ENCODE peak calls at places on chromosome 19, in ten cellular contexts. N, S, H, B, Z, T, X, I, Y and D are unnamed samples.
A peak's percentile ranks its signal among the peaks of the same experiment; 100 is the strongest.

GRCh38 chr19:7450243-7451223 is 38.3 kb downstream of the PEX11G start:
- DNase-seq in N (no peak), S (peak; percentile 46), H (peak; percentile 63), B (no peak), Z (peak; percentile 24), T (no peak), X (no peak), I (no peak), Y (no peak), D (peak; percentile 44)

GRCh38 chr19:11418518-11419506 is at the start of gene RGL3:
- DNase-seq in N (no peak), S (no peak), H (no peak), B (no peak), Z (no peak), T (no peak), X (peak; percentile 25), I (no peak), Y (peak; percentile 56), D (no peak)

GRCh38 chr19:18278521-18279265 is 2.7 kb downstream of the JUND start:
- DNase-seq in N (no peak), S (no peak), H (no peak), B (no peak), Z (peak; percentile 38), T (peak; percentile 37), X (peak; percentile 68), I (no peak), Y (peak; percentile 36), D (no peak)

GRCh38 chr19:15141143-15141542 is 33.9 kb downstream of the SYDE1 start:
- DNase-seq in N (no peak), S (no peak), H (no peak), B (no peak), Z (no peak), T (no peak), X (no peak), I (no peak), Y (no peak), D (no peak)

GRCh38 chr19:32863841-32864240 is 5.7 kb downstream of the SLC7A9 start:
- DNase-seq in N (no peak), S (no peak), H (no peak), B (no peak), Z (no peak), T (no peak), X (no peak), I (no peak), Y (no peak), D (no peak)

GRCh38 chr19:15161028-15161984 is 39.5 kb downstream of the NOTCH3 start:
- DNase-seq in N (no peak), S (no peak), H (peak; percentile 18), B (peak; percentile 55), Z (peak; percentile 47), T (peak; percentile 36), X (no peak), I (no peak), Y (no peak), D (peak; percentile 25)

GRCh38 chr19:30056580-30056979 is 114.5 kb downstream of the URI1 start:
- DNase-seq in N (no peak), S (no peak), H (no peak), B (no peak), Z (no peak), T (no peak), X (no peak), I (no peak), Y (no peak), D (no peak)

GRCh38 chr19:33310606-33311325 is 8.4 kb upstream of the CEBPA start:
- DNase-seq in N (no peak), S (no peak), H (no peak), B (no peak), Z (no peak), T (no peak), X (peak; percentile 63), I (no peak), Y (peak; percentile 77), D (no peak)

GRCh38 chr19:53157601-53158000 is 1.3 kb downstream of the ZNF347 start:
- DNase-seq in N (no peak), S (no peak), H (peak; percentile 13), B (no peak), Z (peak; percentile 32), T (no peak), X (no peak), I (no peak), Y (no peak), D (peak; percentile 12)

GRCh38 chr19:29769997-29770396 is 41.8 kb upstream of the CCNE1 start:
- DNase-seq in N (no peak), S (no peak), H (no peak), B (no peak), Z (no peak), T (no peak), X (no peak), I (no peak), Y (no peak), D (no peak)

GRCh38 chr19:3284759-3285646 is 60.5 kb downstream of the CELF5 start:
- DNase-seq in N (peak; percentile 31), S (peak; percentile 47), H (peak; percentile 37), B (peak; percentile 56), Z (peak; percentile 66), T (peak; percentile 55), X (peak; percentile 99), I (no peak), Y (peak; percentile 98), D (peak; percentile 21)
- H3K4me3 ChIP-seq in N (no peak overlapping the region), S (no peak overlapping the region), H (peak overlapping the region; percentile 21), B (peak overlapping the region; percentile 39), Z (no peak overlapping the region), T (peak overlapping the region; percentile 5), X (no peak overlapping the region), I (peak overlapping the region; percentile 27), Y (no peak overlapping the region), D (no peak overlapping the region)

GRCh38 chr19:58055483-58055874 is 3.6 kb upstream of the ZNF135 start:
- DNase-seq in N (no peak), S (no peak), H (no peak), B (no peak), Z (no peak), T (no peak), X (no peak), I (no peak), Y (no peak), D (no peak)

GRCh38 chr19:58056861-58057260 is 2.2 kb upstream of the ZNF135 start:
- DNase-seq in N (no peak), S (no peak), H (no peak), B (no peak), Z (no peak), T (no peak), X (no peak), I (no peak), Y (no peak), D (no peak)

GRCh38 chr19:58056261-58056660 is 2.8 kb upstream of the ZNF135 start:
- DNase-seq in N (no peak), S (no peak), H (no peak), B (no peak), Z (no peak), T (no peak), X (no peak), I (no peak), Y (no peak), D (no peak)

GRCh38 chr19:58053480-58054156 is 5.5 kb upstream of the ZNF135 start:
- DNase-seq in N (no peak), S (no peak), H (no peak), B (no peak), Z (no peak), T (no peak), X (no peak), I (no peak), Y (no peak), D (no peak)

DNA sequence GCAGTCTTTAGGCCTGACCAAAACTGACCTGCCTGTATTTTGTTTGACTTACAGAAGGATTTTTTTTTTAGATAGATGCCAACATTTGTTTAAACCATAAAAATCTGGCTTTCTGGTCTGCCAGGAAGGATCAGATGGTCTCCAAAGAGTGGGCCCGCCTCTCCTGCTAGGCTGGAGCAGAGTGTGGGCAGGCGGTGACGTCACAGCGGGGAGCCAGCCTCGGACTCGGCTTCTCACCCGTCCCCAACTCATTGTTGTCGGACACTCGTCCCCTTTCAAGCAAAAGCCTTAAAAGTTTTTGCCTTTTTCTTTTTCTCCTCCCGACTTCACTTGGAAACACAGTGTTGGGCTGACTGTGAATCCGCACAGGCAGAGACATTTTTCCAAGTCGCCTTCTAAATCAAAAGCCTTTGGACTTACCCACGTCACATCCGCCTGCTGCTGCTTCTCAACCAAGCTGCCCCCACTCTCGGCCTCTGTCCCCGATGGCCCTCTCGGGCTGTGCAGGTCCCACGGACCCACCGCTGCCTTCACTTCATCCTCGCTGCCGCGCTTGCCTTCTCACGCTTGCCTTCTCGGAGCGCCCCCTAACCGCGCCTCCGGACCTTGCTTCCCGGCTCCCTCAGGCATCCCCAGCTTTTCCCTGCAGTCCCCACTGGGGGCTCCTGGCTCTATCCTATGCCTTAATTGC is 4.1 kb upstream of the ZNF135 start:
- DNase-seq in N (peak; percentile 31), S (peak; percentile 54), H (peak; percentile 2), B (no peak), Z (peak; percentile 23), T (no peak), X (peak; percentile 7), I (no peak), Y (peak; percentile 43), D (peak; percentile 24)
- TF ChIP-seq CTCF in N (no peak), S (no peak), H (no peak), B (no peak), Z (peak; percentile 36), T (no peak), X (no peak), I (no peak), Y (no peak), D (no peak)

DNA sequence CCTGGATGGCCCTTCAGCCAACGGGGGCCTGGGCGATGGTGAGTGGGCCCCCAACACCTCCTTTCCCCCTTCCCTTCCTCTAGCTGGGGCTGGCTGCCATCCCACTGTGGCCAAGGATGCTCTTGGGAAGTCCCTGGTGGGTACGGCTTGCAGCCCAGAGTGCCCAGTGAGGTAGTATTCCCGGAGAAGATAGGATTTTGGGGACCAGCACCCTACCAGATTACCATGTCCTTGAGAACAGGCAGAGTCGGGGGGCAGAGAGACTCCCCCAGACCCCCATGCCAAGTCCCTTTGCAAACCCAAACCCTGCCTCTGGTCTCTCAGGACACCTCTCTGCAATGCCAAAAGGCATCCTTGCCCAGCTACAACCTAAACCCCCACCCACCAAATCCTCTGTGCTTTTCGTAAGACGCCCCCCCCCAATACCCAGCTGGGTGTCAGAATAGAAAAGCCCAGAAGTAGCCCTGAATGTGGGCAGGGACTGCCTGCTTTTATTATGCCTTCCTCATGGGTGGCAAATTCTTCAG is 1.7 kb downstream of the HIF3A start:
- DNase-seq in N (no peak), S (no peak), H (no peak), B (no peak), Z (no peak), T (no peak), X (no peak), I (no peak), Y (no peak), D (no peak)
- H3K4me3 ChIP-seq in N (peak overlapping the region; percentile 50), S (no peak overlapping the region), H (no peak overlapping the region), B (peak overlapping the region; percentile 15), Z (peak overlapping the region; percentile 67), T (no peak overlapping the region), X (no peak overlapping the region), I (no peak overlapping the region), Y (no peak overlapping the region), D (peak overlapping the region; percentile 61)

DNA sequence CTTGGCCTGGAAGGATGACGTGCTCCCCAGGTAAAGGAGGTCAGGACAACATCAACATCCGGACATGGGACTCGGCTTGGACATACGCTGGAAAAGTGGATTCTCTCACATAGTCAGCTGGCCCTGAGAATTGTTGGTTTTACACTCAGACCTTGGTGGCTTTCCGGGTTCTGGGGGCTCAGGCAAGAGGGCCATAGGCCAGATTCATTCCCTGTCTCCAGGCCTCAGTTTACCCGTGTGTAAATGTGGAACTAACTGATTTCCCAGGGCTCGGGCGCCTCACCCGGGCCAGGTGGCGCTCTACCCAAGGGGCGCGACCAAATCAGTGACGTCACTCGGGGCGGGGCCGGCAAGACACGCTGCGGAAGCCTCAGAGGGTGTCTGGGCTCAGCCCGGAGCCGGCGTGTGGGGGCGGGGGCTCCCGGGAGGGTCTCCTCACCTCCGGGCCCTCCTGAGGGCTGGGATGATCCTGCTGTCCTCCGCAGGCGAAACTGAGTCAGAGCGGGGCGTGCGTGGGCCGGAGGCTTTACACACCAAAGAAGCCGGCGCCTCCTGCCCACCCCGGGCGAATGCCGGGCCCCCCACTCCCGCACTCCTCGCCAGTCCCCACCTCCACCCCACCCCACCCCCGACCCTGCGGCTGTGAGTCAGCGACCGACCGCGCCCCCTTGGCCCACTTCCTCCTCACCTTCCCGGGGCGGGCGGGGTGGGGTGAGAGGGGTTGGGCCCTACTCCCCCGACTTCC is 861 bp upstream of the VASP start:
- DNase-seq in N (peak; percentile 93), S (peak; percentile 87), H (peak; percentile 88), B (peak; percentile 97), Z (peak; percentile 92), T (peak; percentile 95), X (peak; percentile 98), I (no peak), Y (peak; percentile 96), D (peak; percentile 85)
- TF ChIP-seq CTCF in N (peak; percentile 36), S (peak; percentile 32), H (peak; percentile 59), B (peak; percentile 81), Z (peak; percentile 58), T (peak; percentile 34), X (peak; percentile 66), I (peak; percentile 70), Y (peak; percentile 48), D (peak; percentile 16)